ENCODE peak calls at places on chromosomes 3 and 15, in ten cellular contexts. K is GM23248; D is PC-9; V is body of pancreas; J is uterus; C is heart right ventricle; E is heart left ventricle; I is brain microvascular endothelial cell; O is CD8-positive, alpha-beta memory T cell; T is psoas muscle. Q is an unnamed sample.

GRCh38 chr15:52021128-52021671 is 2.2 kb downstream of the MAPK6 start:
- DNase-seq in D (peak), T (no peak), I (peak), E (no peak), V (peak), J (peak), C (no peak), K (peak), O (peak), Q (peak)

GRCh38 chr15:74795961-74796625 is 14.2 kb downstream of the CSK start:
- DNase-seq in T (no peak), D (no peak), V (no peak), E (no peak), C (no peak), K (no peak), I (no peak), J (no peak), O (no peak), Q (no peak)

GRCh38 chr15:67032608-67033007 is 32.8 kb upstream of the SMAD3 start:
- DNase-seq in I (no peak), T (no peak), V (no peak), E (no peak), C (no peak), D (no peak), J (no peak), K (no peak), O (no peak), Q (no peak)

GRCh38 chr15:40930430-40931299 is 1.5 kb downstream of the DLL4 start:
- DNase-seq in E (peak), C (peak), D (no peak), T (peak), V (peak), I (no peak), J (peak), O (no peak), K (peak), Q (peak)

GRCh38 chr3:55000546-55000945 is 72.7 kb upstream of the LRTM1 start:
- DNase-seq in J (no peak), D (peak), O (no peak), V (peak), K (peak), T (no peak), I (peak), C (no peak), E (no peak), Q (no peak)

GRCh38 chr15:101258238-101259144 is 6.6 kb upstream of the CHSY1 start:
- DNase-seq in T (no peak), E (no peak), C (no peak), D (peak), J (peak), I (peak), K (peak), V (peak), O (peak), Q (peak)

GRCh38 chr15:64111679-64112050 is 15.9 kb downstream of the SNX1 start:
- DNase-seq in V (no peak), J (no peak), D (no peak), K (no peak), C (no peak), O (no peak), E (no peak), T (no peak), I (no peak), Q (no peak)

GRCh38 chr3:100361897-100362296 is 27.3 kb downstream of the NIT2 start:
- DNase-seq in J (no peak), C (no peak), V (no peak), D (no peak), O (no peak), E (no peak), T (no peak), K (no peak), I (no peak), Q (no peak)

GRCh38 chr3:35965908-35966307 is 326.6 kb downstream of the ARPP21 start:
- DNase-seq in C (no peak), T (no peak), V (no peak), K (peak), E (no peak), I (peak), J (no peak), D (no peak), O (no peak), Q (no peak)

GRCh38 chr3:122977645-122978466 is 49.7 kb downstream of the SEMA5B start:
- DNase-seq in C (peak), O (no peak), I (peak), K (peak), D (peak), E (peak), J (peak), V (peak), T (no peak), Q (no peak)
- H3K27ac ChIP-seq in C (peak), O (no peak), I (peak), K (no peak), D (no peak), E (peak), J (no peak), V (no peak), T (no peak), Q (no peak)

GRCh38 chr15:73745073-73745472 is 8.1 kb downstream of the INSYN1 start:
- DNase-seq in I (no peak), K (no peak), C (no peak), E (no peak), J (no peak), V (no peak), O (no peak), D (no peak), T (no peak), Q (no peak)

GRCh38 chr15:73744293-73744692 is 8.9 kb downstream of the INSYN1 start:
- DNase-seq in V (no peak), K (no peak), I (no peak), O (no peak), T (no peak), D (no peak), C (no peak), E (no peak), J (no peak), Q (no peak)

GRCh38 chr15:73747847-73748605 is 5.1 kb downstream of the INSYN1 start:
- DNase-seq in I (no peak), O (no peak), J (no peak), V (no peak), K (no peak), E (no peak), T (no peak), D (no peak), C (no peak), Q (no peak)

GRCh38 chr15:73746883-73747282 is 6.3 kb downstream of the INSYN1 start:
- DNase-seq in E (no peak), K (no peak), J (no peak), C (no peak), D (no peak), O (no peak), I (no peak), V (no peak), T (no peak), Q (no peak)

GRCh38 chr15:73746288-73746687 is 6.9 kb downstream of the INSYN1 start:
- DNase-seq in V (no peak), J (no peak), I (no peak), T (no peak), D (no peak), O (no peak), K (no peak), C (no peak), E (no peak), Q (no peak)
- H3K27ac ChIP-seq in V (no peak), J (no peak), I (no peak), T (no peak), D (no peak), O (no peak), K (no peak), C (no peak), E (no peak), Q (no peak)

GRCh38 chr3:150183619-150184425 is 213.1 kb upstream of the PFN2 start:
- DNase-seq in E (peak), K (peak), C (peak), D (peak), T (peak), O (peak), V (peak), J (peak), I (peak), Q (no peak)
- H3K27ac ChIP-seq in E (no peak), K (no peak), C (peak), D (peak), T (peak), O (no peak), V (no peak), J (no peak), I (peak), Q (no peak)

DNA sequence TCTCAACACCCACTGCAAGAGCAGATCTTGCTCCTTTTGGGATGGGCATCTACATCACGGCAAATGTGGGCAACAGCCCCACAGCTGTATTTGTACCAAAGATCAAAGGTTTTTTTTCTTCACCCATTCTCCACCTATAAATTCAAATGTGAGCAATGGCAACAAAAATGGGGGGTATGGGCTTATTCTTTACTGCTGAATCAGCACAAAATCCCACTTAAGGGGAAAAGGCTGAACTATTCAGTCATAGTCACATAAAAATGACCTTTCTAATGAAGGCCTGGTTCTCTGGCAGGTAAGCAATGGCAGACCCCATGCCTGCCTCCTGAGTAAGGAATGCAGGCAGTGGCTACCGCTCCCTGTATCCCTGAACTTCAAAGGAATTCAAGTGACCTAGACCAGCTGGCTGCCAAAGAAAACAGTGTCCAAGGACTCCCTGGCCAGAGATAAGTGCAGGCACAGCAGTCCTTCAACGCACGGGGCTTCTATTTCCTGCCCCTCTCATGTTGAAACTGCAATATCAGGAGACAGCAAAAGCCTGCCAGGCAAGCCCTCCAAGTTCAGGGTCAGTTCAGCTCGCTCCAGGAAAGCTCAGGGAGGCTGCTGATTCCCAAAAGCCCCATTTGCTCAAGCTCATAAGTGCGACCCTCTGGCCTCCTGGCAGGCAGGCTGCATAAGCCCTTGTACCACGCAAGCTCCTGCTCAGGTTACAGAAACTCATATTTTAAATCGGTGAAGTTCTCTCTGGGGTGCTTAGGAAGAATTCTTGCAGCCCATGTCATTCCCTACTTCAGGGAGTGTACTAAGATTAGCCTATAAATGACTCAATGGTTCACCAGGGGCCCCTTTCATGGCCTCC is 134.1 kb downstream of the PDZRN3 start:
- DNase-seq in O (no peak), V (peak), J (no peak), C (peak), D (no peak), E (peak), K (no peak), I (peak), T (peak), Q (no peak)
- H3K27ac ChIP-seq in O (no peak), V (peak), J (peak), C (peak), D (no peak), E (peak), K (no peak), I (no peak), T (peak), Q (no peak)

GRCh38 chr3:16400143-16400935 is 113.2 kb downstream of the RFTN1 start:
- DNase-seq in O (no peak), K (no peak), E (no peak), J (no peak), C (no peak), I (no peak), T (no peak), D (no peak), V (no peak), Q (no peak)

GRCh38 chr3:16398542-16399126 is 114.9 kb downstream of the RFTN1 start:
- DNase-seq in E (no peak), C (no peak), K (no peak), I (no peak), D (no peak), T (no peak), V (no peak), O (no peak), J (no peak), Q (no peak)

GRCh38 chr3:16399473-16399872 is 114.0 kb downstream of the RFTN1 start:
- DNase-seq in J (peak), C (peak), T (no peak), V (no peak), E (no peak), K (peak), O (no peak), D (no peak), I (peak), Q (no peak)

GRCh38 chr3:16402451-16402850 is 111.0 kb downstream of the RFTN1 start:
- DNase-seq in T (no peak), I (no peak), O (no peak), D (no peak), E (no peak), C (no peak), J (no peak), V (no peak), K (peak), Q (no peak)

GRCh38 chr3:16401273-16401672 is 112.2 kb downstream of the RFTN1 start:
- DNase-seq in J (no peak), O (no peak), V (no peak), K (no peak), T (no peak), I (no peak), C (no peak), E (no peak), D (no peak), Q (no peak)
- H3K27ac ChIP-seq in J (peak), O (no peak), V (no peak), K (no peak), T (peak), I (no peak), C (peak), E (no peak), D (no peak), Q (no peak)

GRCh38 chr3:188243124-188243795 is 89.3 kb downstream of the LPP start:
- DNase-seq in E (no peak), D (no peak), J (no peak), O (no peak), I (no peak), T (no peak), C (no peak), V (no peak), K (peak), Q (no peak)
- H3K27ac ChIP-seq in E (peak), D (peak), J (peak), O (no peak), I (peak), T (peak), C (peak), V (no peak), K (no peak), Q (no peak)

Q was measured in CD4-positive, CD25-positive, alpha-beta regulatory T cell.